ENCODE peak calls at places on chromosome 22, in seven cellular contexts. I is activated CD4-positive, alpha-beta T cell treated with anti-CD3 and anti-CD28 coated beads, Interleukin-2, amount 50 U/mL, for 1 hour; G is NCI-H510A; Z is AML-193; X is posterior cingulate gyrus; F is NCI-H2081; O is NCI-H2029. R is an unnamed sample.

GRCh38 chr22:46022881-46023512 is 46.0 kb upstream of the WNT7B start:
- DNase-seq in I (no peak), G (no peak), Z (no peak), X (no peak), F (no peak), O (no peak), R (no peak)

GRCh38 chr22:17205432-17205831 is 13.8 kb downstream of the ADA2 start:
- DNase-seq in I (no peak), G (no peak), Z (no peak), X (no peak), F (peak), O (no peak), R (no peak)

GRCh38 chr22:40748388-40748970 is 69.2 kb downstream of the MCHR1 start:
- DNase-seq in I (no peak), G (no peak), Z (no peak), X (no peak), F (no peak), O (no peak), R (no peak)

GRCh38 chr22:45286854-45287551 is 2.3 kb downstream of the UPK3A start:
- DNase-seq in I (no peak), G (no peak), Z (no peak), X (no peak), F (no peak), O (no peak), R (no peak)

GRCh38 chr22:26994801-26995200 is 337.4 kb downstream of the MIAT start:
- DNase-seq in I (no peak), G (no peak), Z (no peak), X (no peak), F (no peak), O (no peak), R (no peak)

GRCh38 chr22:28935713-28936112 is 52.3 kb downstream of the ZNRF3 start:
- DNase-seq in I (no peak), G (no peak), Z (no peak), X (no peak), F (no peak), O (no peak), R (no peak)

GRCh38 chr22:48786679-48786996 is 1041.0 kb downstream of the BRD1 start:
- DNase-seq in I (no peak), G (no peak), Z (no peak), X (no peak), F (no peak), O (no peak), R (no peak)

GRCh38 chr22:21865041-21865440 is 2.4 kb downstream of the MAPK1 start:
- DNase-seq in I (no peak), G (no peak), Z (peak), X (no peak), F (peak), O (no peak), R (peak)

GRCh38 chr22:44381761-44382454 is 69.2 kb upstream of the SHISAL1 start:
- DNase-seq in I (no peak), G (no peak), Z (no peak), X (peak), F (peak), O (no peak), R (no peak)

GRCh38 chr22:38464992-38465672 is 2.8 kb upstream of the KDELR3 start:
- DNase-seq in I (no peak), G (no peak), Z (no peak), X (no peak), F (no peak), O (no peak), R (no peak)

GRCh38 chr22:43945632-43946390 is 9.4 kb upstream of the SAMM50 start:
- DNase-seq in I (peak), G (peak), Z (peak), X (peak), F (peak), O (peak), R (peak)

GRCh38 chr22:17198188-17199130 is 20.8 kb downstream of the ADA2 start:
- DNase-seq in I (no peak), G (no peak), Z (no peak), X (no peak), F (peak), O (peak), R (no peak)

GRCh38 chr22:18996376-18996900 is 60.3 kb upstream of the PRODH start:
- DNase-seq in I (no peak), G (no peak), Z (no peak), X (no peak), F (no peak), O (no peak), R (no peak)

GRCh38 chr22:17366830-17367229 is 2.4 kb upstream of the CECR2 start:
- DNase-seq in I (peak), G (no peak), Z (no peak), X (no peak), F (no peak), O (no peak), R (no peak)

GRCh38 chr22:31723699-31724098 is 26.2 kb downstream of the PRR14L start:
- DNase-seq in I (no peak), G (no peak), Z (no peak), X (no peak), F (no peak), O (no peak), R (no peak)

GRCh38 chr22:47161631-47162030 is 399.2 kb downstream of the TBC1D22A start:
- DNase-seq in I (no peak), G (no peak), Z (no peak), X (peak), F (no peak), O (no peak), R (no peak)

GRCh38 chr22:17820879-17821439 is 46.7 kb upstream of the BID start:
- DNase-seq in I (no peak), G (no peak), Z (no peak), X (no peak), F (no peak), O (no peak), R (no peak)

GRCh38 chr22:30286331-30286730 is 3.0 kb downstream of the CASTOR1 start:
- DNase-seq in I (no peak), G (no peak), Z (no peak), X (no peak), F (no peak), O (no peak), R (no peak)

GRCh38 chr22:27775087-27775697 is 26.4 kb downstream of the MN1 start:
- DNase-seq in I (no peak), G (no peak), Z (no peak), X (no peak), F (no peak), O (no peak), R (no peak)

GRCh38 chr22:20469110-20469855 is 26.3 kb downstream of the KLHL22 start:
- DNase-seq in I (no peak), G (no peak), Z (no peak), X (no peak), F (no peak), O (no peak), R (no peak)

GRCh38 chr22:41873391-41873790 is 40.5 kb downstream of the SREBF2 start:
- DNase-seq in I (peak), G (no peak), Z (no peak), X (no peak), F (no peak), O (no peak), R (no peak)

GRCh38 chr22:21652547-21653545 is 10.7 kb downstream of the SDF2L1 start:
- DNase-seq in I (no peak), G (no peak), Z (no peak), X (no peak), F (no peak), O (no peak), R (no peak)

GRCh38 chr22:41367039-41367679 is 14.6 kb upstream of the TEF start:
- DNase-seq in I (peak), G (peak), Z (peak), X (peak), F (peak), O (peak), R (peak)

GRCh38 chr22:37638351-37639069 is 959 bp upstream of the SH3BP1 start:
- DNase-seq in I (no peak), G (no peak), Z (no peak), X (no peak), F (no peak), O (no peak), R (no peak)

GRCh38 chr22:26542831-26543230 is 30.6 kb upstream of the TFIP11 start:
- DNase-seq in I (no peak), G (no peak), Z (no peak), X (no peak), F (no peak), O (no peak), R (no peak)

GRCh38 chr22:30204742-30205111 is 41.8 kb downstream of the LIF start:
- DNase-seq in I (no peak), G (no peak), Z (no peak), X (no peak), F (no peak), O (no peak), R (peak)

GRCh38 chr22:27108425-27109114 is 451.2 kb downstream of the MIAT start:
- DNase-seq in I (no peak), G (peak), Z (no peak), X (no peak), F (no peak), O (peak), R (no peak)

R was measured in fibroblast of gingiva.